ENCODE peak calls at places on chromosomes 2 and 18, in seven cellular contexts. One of them, this sample, is unnamed.

GRCh38 chr18:27865431-27865830 is 311.5 kb downstream of the CDH2 start:
- DNase-seq in BJ: no peak
- DNase-seq in AG09319: no peak
- DNase-seq in HL-60: no peak
- DNase-seq in NCI-H1092: no peak
- DNase-seq in chondrocyte: no peak
- DNase-seq in germinal center: no peak
- DNase-seq in this sample: no peak

GRCh38 chr2:53438056-53438455 is 329.5 kb upstream of the CHAC2 start:
- DNase-seq in BJ: no peak
- DNase-seq in AG09319: no peak
- DNase-seq in HL-60: no peak
- DNase-seq in NCI-H1092: no peak
- DNase-seq in chondrocyte: no peak
- DNase-seq in germinal center: no peak
- DNase-seq in this sample: no peak

GRCh38 chr2:164498841-164499240 is 122.4 kb downstream of the GRB14 start:
- DNase-seq in BJ: no peak
- DNase-seq in AG09319: no peak
- DNase-seq in HL-60: no peak
- DNase-seq in NCI-H1092: no peak
- DNase-seq in chondrocyte: no peak
- DNase-seq in germinal center: no peak
- DNase-seq in this sample: no peak

GRCh38 chr18:62070306-62070705 is 116.5 kb downstream of the PIGN start:
- DNase-seq in BJ: no peak
- DNase-seq in AG09319: peak
- DNase-seq in HL-60: no peak
- DNase-seq in NCI-H1092: no peak
- DNase-seq in chondrocyte: no peak
- DNase-seq in germinal center: no peak
- DNase-seq in this sample: no peak

GRCh38 chr18:22194151-22194598 is 24.8 kb downstream of the GATA6 start:
- DNase-seq in BJ: no peak
- DNase-seq in AG09319: no peak
- DNase-seq in HL-60: no peak
- DNase-seq in NCI-H1092: no peak
- DNase-seq in chondrocyte: no peak
- DNase-seq in germinal center: no peak
- DNase-seq in this sample: no peak

GRCh38 chr2:96167407-96168013 is 22.3 kb upstream of the DUSP2 start:
- DNase-seq in BJ: no peak
- DNase-seq in AG09319: no peak
- DNase-seq in HL-60: no peak
- DNase-seq in NCI-H1092: no peak
- DNase-seq in chondrocyte: no peak
- DNase-seq in germinal center: no peak
- DNase-seq in this sample: no peak

GRCh38 chr2:68594674-68595492 is 48.5 kb upstream of the PROKR1 start:
- DNase-seq in BJ: peak
- DNase-seq in AG09319: peak
- DNase-seq in HL-60: peak
- DNase-seq in NCI-H1092: no peak
- DNase-seq in chondrocyte: no peak
- DNase-seq in germinal center: peak
- DNase-seq in this sample: no peak

GRCh38 chr2:151043484-151043883 is 218.2 kb downstream of the RBM43 start:
- DNase-seq in BJ: no peak
- DNase-seq in AG09319: no peak
- DNase-seq in HL-60: no peak
- DNase-seq in NCI-H1092: no peak
- DNase-seq in chondrocyte: no peak
- DNase-seq in germinal center: no peak
- DNase-seq in this sample: peak

GRCh38 chr2:233413529-233414272 is 59.4 kb downstream of the DGKD start:
- DNase-seq in BJ: no peak
- DNase-seq in AG09319: no peak
- DNase-seq in HL-60: no peak
- DNase-seq in NCI-H1092: peak
- DNase-seq in chondrocyte: no peak
- DNase-seq in germinal center: no peak
- DNase-seq in this sample: peak

GRCh38 chr2:84866121-84866520 is 14.8 kb downstream of the TRABD2A start:
- DNase-seq in BJ: no peak
- DNase-seq in AG09319: peak
- DNase-seq in HL-60: no peak
- DNase-seq in NCI-H1092: no peak
- DNase-seq in chondrocyte: no peak
- DNase-seq in germinal center: no peak
- DNase-seq in this sample: no peak

GRCh38 chr2:120182019-120182560 is 41.1 kb downstream of the TMEM185B start:
- DNase-seq in BJ: no peak
- DNase-seq in AG09319: no peak
- DNase-seq in HL-60: no peak
- DNase-seq in NCI-H1092: no peak
- DNase-seq in chondrocyte: no peak
- DNase-seq in germinal center: no peak
- DNase-seq in this sample: no peak

GRCh38 chr2:171688129-171688465 is 828 bp downstream of the DYNC1I2 start:
- DNase-seq in BJ: no peak
- DNase-seq in AG09319: no peak
- DNase-seq in HL-60: no peak
- DNase-seq in NCI-H1092: no peak
- DNase-seq in chondrocyte: no peak
- DNase-seq in germinal center: no peak
- DNase-seq in this sample: no peak

GRCh38 chr2:27494944-27495554 is at the start of gene FNDC4:
- DNase-seq in BJ: no peak
- DNase-seq in AG09319: no peak
- DNase-seq in HL-60: no peak
- DNase-seq in NCI-H1092: no peak
- DNase-seq in chondrocyte: no peak
- DNase-seq in germinal center: peak
- DNase-seq in this sample: no peak

GRCh38 chr2:943821-944220 is 6.8 kb upstream of the SNTG2 start:
- DNase-seq in BJ: no peak
- DNase-seq in AG09319: no peak
- DNase-seq in HL-60: no peak
- DNase-seq in NCI-H1092: no peak
- DNase-seq in chondrocyte: no peak
- DNase-seq in germinal center: no peak
- DNase-seq in this sample: no peak

GRCh38 chr2:289362-290089 is 1.6 kb upstream of the ALKAL2 start:
- DNase-seq in BJ: no peak
- DNase-seq in AG09319: no peak
- DNase-seq in HL-60: no peak
- DNase-seq in NCI-H1092: no peak
- DNase-seq in chondrocyte: no peak
- DNase-seq in germinal center: no peak
- DNase-seq in this sample: no peak

GRCh38 chr2:111119004-111119846 is 1.5 kb upstream of the BCL2L11 start:
- DNase-seq in BJ: no peak
- DNase-seq in AG09319: no peak
- DNase-seq in HL-60: no peak
- DNase-seq in NCI-H1092: no peak
- DNase-seq in chondrocyte: no peak
- DNase-seq in germinal center: peak
- DNase-seq in this sample: no peak

GRCh38 chr18:37393945-37394609 is 171.5 kb downstream of the CELF4 start:
- DNase-seq in BJ: peak
- DNase-seq in AG09319: peak
- DNase-seq in HL-60: no peak
- DNase-seq in NCI-H1092: peak
- DNase-seq in chondrocyte: no peak
- DNase-seq in germinal center: peak
- DNase-seq in this sample: peak

GRCh38 chr18:71105078-71105819 is 816.4 kb downstream of the SOCS6 start:
- DNase-seq in BJ: no peak
- DNase-seq in AG09319: no peak
- DNase-seq in HL-60: no peak
- DNase-seq in NCI-H1092: no peak
- DNase-seq in chondrocyte: no peak
- DNase-seq in germinal center: no peak
- DNase-seq in this sample: no peak

GRCh38 chr18:23982154-23983071 is 32.1 kb upstream of the TTC39C start:
- DNase-seq in BJ: no peak
- DNase-seq in AG09319: peak
- DNase-seq in HL-60: no peak
- DNase-seq in NCI-H1092: no peak
- DNase-seq in chondrocyte: no peak
- DNase-seq in germinal center: no peak
- DNase-seq in this sample: peak

GRCh38 chr18:2932247-2933181 is 80.4 kb downstream of the LPIN2 start:
- DNase-seq in BJ: no peak
- DNase-seq in AG09319: peak
- DNase-seq in HL-60: no peak
- DNase-seq in NCI-H1092: peak
- DNase-seq in chondrocyte: no peak
- DNase-seq in germinal center: peak
- DNase-seq in this sample: peak

GRCh38 chr2:241613018-241613780 is 23.8 kb downstream of the THAP4 start:
- DNase-seq in BJ: no peak
- DNase-seq in AG09319: no peak
- DNase-seq in HL-60: no peak
- DNase-seq in NCI-H1092: no peak
- DNase-seq in chondrocyte: no peak
- DNase-seq in germinal center: no peak
- DNase-seq in this sample: no peak